ENCODE peak calls at places on chromosomes 13 and 19, in four cellular contexts. Z is tibial nerve, R is colonic mucosa, P is choroid plexus epithelial cell. E is an unnamed sample.

GRCh38 chr13:102233566-102234208 is 168.2 kb downstream of the FGF14 start:
- DNase-seq in Z (no peak), R (no peak), P (peak), E (no peak)

GRCh38 chr13:35621989-35622388 is 145.5 kb upstream of the MAB21L1 start:
- DNase-seq in Z (no peak), R (no peak), P (peak), E (no peak)

GRCh38 chr13:92436927-92437326 is 789.7 kb upstream of the GPC6 start:
- DNase-seq in Z (no peak), R (no peak), P (no peak), E (no peak)

GRCh38 chr13:25249001-25249543 is 38.2 kb downstream of the MTMR6 start:
- DNase-seq in Z (no peak), R (no peak), P (peak), E (no peak)

GRCh38 chr13:75372517-75372916 is 109.5 kb downstream of the TBC1D4 start:
- DNase-seq in Z (no peak), R (peak), P (peak), E (no peak)

GRCh38 chr13:73754727-73755292 is 379.4 kb downstream of the KLF12 start:
- DNase-seq in Z (no peak), R (peak), P (peak), E (no peak)

GRCh38 chr13:47459512-47459911 is 541.6 kb downstream of the SUCLA2 start:
- DNase-seq in Z (no peak), R (no peak), P (peak), E (no peak)

GRCh38 chr13:19157461-19157860 is 24.2 kb downstream of the TUBA3C start:
- DNase-seq in Z (no peak), R (no peak), P (no peak), E (no peak)

GRCh38 chr19:18167975-18168645 is 5.5 kb upstream of the IFI30 start:
- DNase-seq in Z (no peak), R (no peak), P (peak), E (no peak)

GRCh38 chr13:60431108-60431700 is 34.2 kb downstream of the TDRD3 start:
- DNase-seq in Z (no peak), R (no peak), P (peak), E (no peak)

GRCh38 chr13:32917504-32917903 is 98.7 kb upstream of the KL start:
- DNase-seq in Z (no peak), R (no peak), P (no peak), E (no peak)

GRCh38 chr13:100306444-100306999 is 217.6 kb downstream of the PCCA start:
- DNase-seq in Z (no peak), R (no peak), P (peak), E (no peak)

GRCh38 chr13:101178394-101178793 is 237.9 kb downstream of the NALCN start:
- DNase-seq in Z (no peak), R (no peak), P (peak), E (no peak)

GRCh38 chr13:30224732-30225131 is 82.6 kb downstream of the KATNAL1 start:
- DNase-seq in Z (no peak), R (no peak), P (peak), E (no peak)

GRCh38 chr19:55172741-55173140 is 6.3 kb upstream of the DNAAF3 start:
- DNase-seq in Z (no peak), R (no peak), P (peak), E (no peak)

GRCh38 chr19:55070755-55071502 is 4.7 kb upstream of the EPS8L1 start:
- DNase-seq in Z (no peak), R (peak), P (peak), E (no peak)

GRCh38 chr19:1154731-1155351 is 19.2 kb downstream of the SBNO2 start:
- DNase-seq in Z (peak), R (peak), P (peak), E (no peak)

GRCh38 chr13:27966641-27967202 is 2.4 kb downstream of the CDX2 start:
- DNase-seq in Z (no peak), R (peak), P (no peak), E (peak)

GRCh38 chr19:7657047-7657779 is 11.6 kb upstream of the RETN start:
- DNase-seq in Z (no peak), R (no peak), P (no peak), E (no peak)

GRCh38 chr19:7500811-7501450 is 12.1 kb upstream of the PEX11G start:
- DNase-seq in Z (no peak), R (peak), P (no peak), E (peak)

GRCh38 chr19:47280183-47280797 is 5.6 kb downstream of the INAFM1 start:
- DNase-seq in Z (no peak), R (no peak), P (peak), E (no peak)

GRCh38 chr13:73216381-73216831 is 157.6 kb downstream of the KLF5 start:
- DNase-seq in Z (no peak), R (no peak), P (no peak), E (no peak)

GRCh38 chr19:14476663-14477401 is 1.7 kb upstream of the PTGER1 start:
- DNase-seq in Z (no peak), R (peak), P (peak), E (no peak)

GRCh38 chr19:52935434-52935833 is 12.2 kb upstream of the ZNF888 start:
- DNase-seq in Z (no peak), R (no peak), P (peak), E (no peak)

GRCh38 chr19:37695144-37695899 is 24.2 kb downstream of the ZNF607 start:
- DNase-seq in Z (no peak), R (no peak), P (no peak), E (no peak)

GRCh38 chr19:45939792-45940514 is 25.4 kb upstream of the NANOS2 start:
- DNase-seq in Z (no peak), R (no peak), P (no peak), E (no peak)

GRCh38 chr19:3537438-3538240 is 1.3 kb upstream of the TEKTIP1 start:
- DNase-seq in Z (no peak), R (no peak), P (no peak), E (peak)

GRCh38 chr19:38514812-38515633 is 81.5 kb downstream of the RYR1 start:
- DNase-seq in Z (peak), R (peak), P (peak), E (peak)

GRCh38 chr13:113730145-113730750 is 28.8 kb upstream of the TMEM255B start:
- DNase-seq in Z (no peak), R (no peak), P (no peak), E (no peak)

GRCh38 chr19:30029721-30030510 is 87.9 kb downstream of the URI1 start:
- DNase-seq in Z (no peak), R (no peak), P (peak), E (no peak)

GRCh38 chr19:30028118-30028991 is 86.3 kb downstream of the URI1 start:
- DNase-seq in Z (no peak), R (no peak), P (no peak), E (no peak)

GRCh38 chr19:30026933-30027332 is 84.9 kb downstream of the URI1 start:
- DNase-seq in Z (no peak), R (no peak), P (no peak), E (no peak)

GRCh38 chr19:30024091-30024490 is 82.1 kb downstream of the URI1 start:
- DNase-seq in Z (no peak), R (no peak), P (no peak), E (no peak)

DNA sequence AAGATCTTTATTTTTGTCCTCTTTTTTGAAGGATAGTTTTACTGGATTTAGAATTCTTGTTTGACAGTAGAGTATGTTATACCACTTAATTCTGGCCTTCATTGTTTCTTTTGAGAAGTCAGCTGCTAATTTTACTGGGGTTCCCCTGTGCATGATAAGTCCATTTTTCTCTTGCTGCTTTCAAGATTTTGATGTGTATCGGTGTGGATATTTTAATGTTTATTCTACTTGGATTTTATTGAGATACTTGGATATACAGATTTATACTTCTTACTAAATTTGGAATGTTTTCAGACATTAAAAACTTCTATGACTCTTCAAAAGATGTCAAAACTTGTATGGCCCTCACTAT is 86.9 kb downstream of the URI1 start:
- DNase-seq in Z (no peak), R (no peak), P (no peak), E (no peak)
- TF ChIP-seq CTCF in Z (no peak), R (no peak), P (no peak), E (no peak)

GRCh38 chr19:50906217-50906616 is 5.0 kb downstream of the KLK4 start:
- DNase-seq in Z (no peak), R (peak), P (peak), E (no peak)
- TF ChIP-seq CTCF in Z (no peak), R (no peak), P (peak), E (peak)

GRCh38 chr13:106514928-106515634 is 20.4 kb downstream of the EFNB2 start:
- DNase-seq in Z (no peak), R (no peak), P (no peak), E (no peak)
- TF ChIP-seq CTCF in Z (no peak), R (no peak), P (no peak), E (no peak)

DNA sequence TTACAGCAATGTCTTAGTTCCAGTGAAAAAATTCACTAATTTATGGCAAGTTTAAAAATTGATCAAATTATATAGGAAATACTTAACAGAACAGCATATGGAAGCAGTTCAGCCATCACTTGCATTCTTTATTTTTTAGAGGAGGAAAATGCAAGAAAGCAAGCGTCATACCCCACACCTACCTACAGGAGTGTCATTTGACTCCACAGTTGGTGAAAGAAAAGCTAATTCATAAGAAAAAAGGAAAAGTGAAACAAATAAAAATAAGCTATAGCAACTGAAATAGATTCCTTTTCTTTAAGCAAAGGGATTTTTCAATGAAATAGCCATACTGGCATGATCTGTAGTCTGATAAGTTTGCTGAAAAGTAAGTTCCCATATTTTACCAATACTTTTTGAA is 111.0 kb downstream of the DOCK9 start:
- DNase-seq in Z (no peak), R (no peak), P (no peak), E (no peak)
- TF ChIP-seq CTCF in Z (no peak), R (no peak), P (no peak), E (peak)

GRCh38 chr13:65057986-65058385 is 2172.2 kb downstream of the PCDH9 start:
- DNase-seq in Z (no peak), R (no peak), P (peak), E (no peak)
- TF ChIP-seq CTCF in Z (no peak), R (no peak), P (no peak), E (no peak)

DNA sequence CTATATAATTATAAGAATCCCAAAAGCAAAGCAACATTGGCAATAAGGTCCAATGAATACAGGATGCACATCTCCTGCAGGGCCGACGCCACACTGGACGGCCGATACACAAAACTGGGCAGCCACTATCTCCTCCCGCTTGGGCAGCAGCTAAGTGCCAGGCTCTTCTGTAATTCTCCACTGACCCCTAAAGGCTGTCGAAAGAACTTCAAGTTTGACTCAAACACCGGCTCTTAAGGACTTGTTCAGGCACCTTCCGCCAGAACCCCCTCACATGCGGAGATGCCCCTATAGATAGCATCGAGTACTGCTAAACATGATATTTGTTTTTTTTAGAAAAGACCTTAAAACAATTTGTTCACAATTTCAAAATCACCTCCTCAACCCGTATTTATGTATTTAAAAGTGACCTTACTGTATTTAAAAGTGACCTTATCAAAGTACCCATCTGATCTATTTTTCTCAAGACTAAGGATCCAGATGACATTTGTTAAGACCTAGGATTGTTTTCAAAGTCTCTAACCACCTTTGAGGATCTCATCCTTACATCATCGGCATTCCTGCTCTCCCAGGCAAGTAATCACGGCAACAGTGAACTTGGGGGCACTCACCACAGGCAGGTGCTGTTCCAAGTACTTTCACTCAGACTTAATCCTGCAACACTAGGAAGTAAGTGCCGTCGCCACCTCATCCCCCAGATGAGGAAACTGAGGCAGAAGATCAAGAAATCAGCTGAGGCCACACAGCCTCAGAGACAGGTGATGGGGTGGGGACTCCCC is 77.8 kb downstream of the TUBGCP3 start:
- DNase-seq in Z (no peak), R (no peak), P (peak), E (no peak)
- TF ChIP-seq CTCF in Z (peak), R (no peak), P (peak), E (peak)